ENCODE peak calls at places on chromosomes 16 and 17, in ten cellular contexts. One of them, this sample, is unnamed.

GRCh38 chr17:67139784-67140665 is 95.7 kb downstream of the CACNG1 start:
- DNase-seq in activated naive CD8-positive, alpha-beta T cell treated with anti-CD3 and anti-CD28 coated beads, Interleukin-2, amount 50 U/mL, for 24 hours: no peak
- DNase-seq in amygdala: no peak
- DNase-seq in KG1: no peak
- DNase-seq in EL: peak
- DNase-seq in kidney tubule cell: peak
- DNase-seq in substantia nigra: peak
- DNase-seq in GM12864: no peak
- DNase-seq in DMS 273 treated with DMSO at 0.1 percent for 48 hours: no peak
- DNase-seq in Right ventricle myocardium superior: no peak
- DNase-seq in this sample: no peak

GRCh38 chr17:66764559-66764958 is 70.4 kb upstream of the CACNG5 start:
- DNase-seq in activated naive CD8-positive, alpha-beta T cell treated with anti-CD3 and anti-CD28 coated beads, Interleukin-2, amount 50 U/mL, for 24 hours: no peak
- DNase-seq in amygdala: no peak
- DNase-seq in KG1: no peak
- DNase-seq in EL: no peak
- DNase-seq in kidney tubule cell: no peak
- DNase-seq in substantia nigra: no peak
- DNase-seq in GM12864: no peak
- DNase-seq in DMS 273 treated with DMSO at 0.1 percent for 48 hours: no peak
- DNase-seq in Right ventricle myocardium superior: no peak
- DNase-seq in this sample: no peak

GRCh38 chr16:82660078-82660645 is 33.4 kb downstream of the CDH13 start:
- DNase-seq in activated naive CD8-positive, alpha-beta T cell treated with anti-CD3 and anti-CD28 coated beads, Interleukin-2, amount 50 U/mL, for 24 hours: peak
- DNase-seq in amygdala: no peak
- DNase-seq in KG1: no peak
- DNase-seq in EL: peak
- DNase-seq in kidney tubule cell: peak
- DNase-seq in substantia nigra: no peak
- DNase-seq in GM12864: no peak
- DNase-seq in DMS 273 treated with DMSO at 0.1 percent for 48 hours: no peak
- DNase-seq in Right ventricle myocardium superior: no peak
- DNase-seq in this sample: no peak

GRCh38 chr17:43601280-43602050 is 55.3 kb upstream of the ETV4 start:
- DNase-seq in activated naive CD8-positive, alpha-beta T cell treated with anti-CD3 and anti-CD28 coated beads, Interleukin-2, amount 50 U/mL, for 24 hours: no peak
- DNase-seq in amygdala: no peak
- DNase-seq in KG1: no peak
- DNase-seq in EL: no peak
- DNase-seq in kidney tubule cell: peak
- DNase-seq in substantia nigra: no peak
- DNase-seq in GM12864: no peak
- DNase-seq in DMS 273 treated with DMSO at 0.1 percent for 48 hours: no peak
- DNase-seq in Right ventricle myocardium superior: peak
- DNase-seq in this sample: no peak

GRCh38 chr17:80348551-80349436 is 66.2 kb upstream of the ENDOV start:
- DNase-seq in activated naive CD8-positive, alpha-beta T cell treated with anti-CD3 and anti-CD28 coated beads, Interleukin-2, amount 50 U/mL, for 24 hours: peak
- DNase-seq in amygdala: no peak
- DNase-seq in KG1: no peak
- DNase-seq in EL: peak
- DNase-seq in kidney tubule cell: peak
- DNase-seq in substantia nigra: no peak
- DNase-seq in GM12864: no peak
- DNase-seq in DMS 273 treated with DMSO at 0.1 percent for 48 hours: no peak
- DNase-seq in Right ventricle myocardium superior: no peak
- DNase-seq in this sample: no peak

GRCh38 chr17:48624118-48624517 is 2.0 kb downstream of the HOXB9 start:
- DNase-seq in activated naive CD8-positive, alpha-beta T cell treated with anti-CD3 and anti-CD28 coated beads, Interleukin-2, amount 50 U/mL, for 24 hours: no peak
- DNase-seq in amygdala: no peak
- DNase-seq in KG1: no peak
- DNase-seq in EL: no peak
- DNase-seq in kidney tubule cell: no peak
- DNase-seq in substantia nigra: no peak
- DNase-seq in GM12864: no peak
- DNase-seq in DMS 273 treated with DMSO at 0.1 percent for 48 hours: no peak
- DNase-seq in Right ventricle myocardium superior: no peak
- DNase-seq in this sample: no peak

GRCh38 chr17:32936894-32937500 is 9.0 kb downstream of the TMEM98 start:
- DNase-seq in activated naive CD8-positive, alpha-beta T cell treated with anti-CD3 and anti-CD28 coated beads, Interleukin-2, amount 50 U/mL, for 24 hours: peak
- DNase-seq in amygdala: no peak
- DNase-seq in KG1: no peak
- DNase-seq in EL: peak
- DNase-seq in kidney tubule cell: peak
- DNase-seq in substantia nigra: peak
- DNase-seq in GM12864: peak
- DNase-seq in DMS 273 treated with DMSO at 0.1 percent for 48 hours: no peak
- DNase-seq in Right ventricle myocardium superior: peak
- DNase-seq in this sample: peak

GRCh38 chr17:59753522-59754467 is 46.3 kb downstream of the VMP1 start:
- DNase-seq in activated naive CD8-positive, alpha-beta T cell treated with anti-CD3 and anti-CD28 coated beads, Interleukin-2, amount 50 U/mL, for 24 hours: no peak
- DNase-seq in amygdala: no peak
- DNase-seq in KG1: peak
- DNase-seq in EL: peak
- DNase-seq in kidney tubule cell: peak
- DNase-seq in substantia nigra: no peak
- DNase-seq in GM12864: peak
- DNase-seq in DMS 273 treated with DMSO at 0.1 percent for 48 hours: peak
- DNase-seq in Right ventricle myocardium superior: no peak
- DNase-seq in this sample: no peak

GRCh38 chr16:31064882-31065461 is 9.1 kb downstream of the ZNF668 start:
- DNase-seq in activated naive CD8-positive, alpha-beta T cell treated with anti-CD3 and anti-CD28 coated beads, Interleukin-2, amount 50 U/mL, for 24 hours: no peak
- DNase-seq in amygdala: no peak
- DNase-seq in KG1: no peak
- DNase-seq in EL: peak
- DNase-seq in kidney tubule cell: peak
- DNase-seq in substantia nigra: no peak
- DNase-seq in GM12864: no peak
- DNase-seq in DMS 273 treated with DMSO at 0.1 percent for 48 hours: no peak
- DNase-seq in Right ventricle myocardium superior: peak
- DNase-seq in this sample: peak

GRCh38 chr16:17370233-17371013 is 100.3 kb downstream of the XYLT1 start:
- DNase-seq in activated naive CD8-positive, alpha-beta T cell treated with anti-CD3 and anti-CD28 coated beads, Interleukin-2, amount 50 U/mL, for 24 hours: peak
- DNase-seq in amygdala: no peak
- DNase-seq in KG1: no peak
- DNase-seq in EL: no peak
- DNase-seq in kidney tubule cell: no peak
- DNase-seq in substantia nigra: no peak
- DNase-seq in GM12864: no peak
- DNase-seq in DMS 273 treated with DMSO at 0.1 percent for 48 hours: no peak
- DNase-seq in Right ventricle myocardium superior: no peak
- DNase-seq in this sample: no peak

This sample was measured in glutamatergic neuron.